ENCODE peak calls at places on chromosomes 2 and 18, in eight cellular contexts. One of them, this sample, is unnamed.
A peak's percentile ranks its signal among the peaks of the same experiment; 100 is the strongest.

GRCh38 chr18:59514193-59514592 is 155.1 kb upstream of the LMAN1 start:
- DNase-seq in K562: no peak
- DNase-seq in suprapubic skin: peak; percentile 83
- DNase-seq in stomach: no peak
- DNase-seq in HepG2: peak; percentile 25
- DNase-seq in ovary: peak; percentile 79
- DNase-seq in SK-N-SH: no peak
- DNase-seq in A549: no peak
- DNase-seq in this sample: peak; percentile 86

GRCh38 chr2:181602017-181602416 is 54.9 kb downstream of the CERKL start:
- DNase-seq in HepG2: no peak
- DNase-seq in K562: no peak
- DNase-seq in suprapubic skin: no peak
- DNase-seq in ovary: no peak
- DNase-seq in A549: no peak
- DNase-seq in stomach: no peak
- DNase-seq in SK-N-SH: no peak
- DNase-seq in this sample: no peak

GRCh38 chr18:42196651-42197050 is 241.6 kb downstream of the PIK3C3 start:
- DNase-seq in stomach: no peak
- DNase-seq in ovary: no peak
- DNase-seq in suprapubic skin: no peak
- DNase-seq in K562: no peak
- DNase-seq in HepG2: no peak
- DNase-seq in SK-N-SH: no peak
- DNase-seq in A549: no peak
- DNase-seq in this sample: no peak

GRCh38 chr2:164778723-164779122 is 62.9 kb downstream of the COBLL1 start:
- DNase-seq in stomach: no peak
- DNase-seq in ovary: no peak
- DNase-seq in suprapubic skin: no peak
- DNase-seq in K562: no peak
- DNase-seq in HepG2: no peak
- DNase-seq in A549: no peak
- DNase-seq in SK-N-SH: no peak
- DNase-seq in this sample: no peak

GRCh38 chr2:43303120-43303519 is 76.7 kb upstream of the ZFP36L2 start:
- DNase-seq in SK-N-SH: no peak
- DNase-seq in K562: no peak
- DNase-seq in HepG2: no peak
- DNase-seq in ovary: no peak
- DNase-seq in suprapubic skin: no peak
- DNase-seq in stomach: no peak
- DNase-seq in A549: no peak
- DNase-seq in this sample: no peak

GRCh38 chr2:63049291-63050185 is 1.1 kb upstream of the OTX1 start:
- DNase-seq in suprapubic skin: no peak
- DNase-seq in A549: no peak
- DNase-seq in stomach: no peak
- DNase-seq in SK-N-SH: peak; percentile 53
- DNase-seq in K562: no peak
- DNase-seq in HepG2: no peak
- DNase-seq in ovary: peak; percentile 34
- DNase-seq in this sample: no peak

GRCh38 chr2:16324971-16325612 is 340.5 kb downstream of the CYRIA start:
- DNase-seq in HepG2: no peak
- DNase-seq in stomach: no peak
- DNase-seq in ovary: no peak
- DNase-seq in A549: no peak
- DNase-seq in K562: no peak
- DNase-seq in SK-N-SH: no peak
- DNase-seq in suprapubic skin: no peak
- DNase-seq in this sample: no peak

GRCh38 chr18:36527740-36528455 is 230.4 kb downstream of the FHOD3 start:
- DNase-seq in stomach: no peak
- DNase-seq in ovary: no peak
- DNase-seq in A549: no peak
- DNase-seq in SK-N-SH: no peak
- DNase-seq in HepG2: peak; percentile 36
- DNase-seq in K562: no peak
- DNase-seq in suprapubic skin: no peak
- DNase-seq in this sample: no peak

GRCh38 chr18:54215069-54215468 is 9.4 kb downstream of the MBD2 start:
- DNase-seq in HepG2: no peak
- DNase-seq in suprapubic skin: no peak
- DNase-seq in A549: no peak
- DNase-seq in K562: no peak
- DNase-seq in ovary: no peak
- DNase-seq in SK-N-SH: no peak
- DNase-seq in stomach: no peak
- DNase-seq in this sample: no peak

GRCh38 chr18:2303517-2304238 is 267.6 kb downstream of the METTL4 start:
- DNase-seq in suprapubic skin: no peak
- DNase-seq in A549: peak; percentile 13
- DNase-seq in HepG2: no peak
- DNase-seq in SK-N-SH: no peak
- DNase-seq in K562: peak; percentile 25
- DNase-seq in ovary: no peak
- DNase-seq in stomach: no peak
- DNase-seq in this sample: no peak

GRCh38 chr18:9708057-9708881 is at the start of gene RAB31:
- DNase-seq in A549: peak; percentile 44
- DNase-seq in SK-N-SH: peak; percentile 88
- DNase-seq in suprapubic skin: peak; percentile 86
- DNase-seq in ovary: peak; percentile 90
- DNase-seq in stomach: peak; percentile 64
- DNase-seq in HepG2: no peak
- DNase-seq in K562: peak; percentile 97
- DNase-seq in this sample: peak; percentile 94

GRCh38 chr2:178109813-178110212 is 2.4 kb upstream of the RBM45 start:
- DNase-seq in stomach: no peak
- DNase-seq in suprapubic skin: no peak
- DNase-seq in HepG2: peak; percentile 42
- DNase-seq in SK-N-SH: peak; percentile 64
- DNase-seq in A549: peak; percentile 44
- DNase-seq in K562: peak; percentile 29
- DNase-seq in ovary: no peak
- DNase-seq in this sample: no peak

GRCh38 chr18:47756364-47757016 is 174.0 kb downstream of the SMAD2 start:
- DNase-seq in HepG2: peak; percentile 46
- DNase-seq in ovary: peak; percentile 51
- DNase-seq in stomach: peak; percentile 74
- DNase-seq in K562: peak; percentile 44
- DNase-seq in SK-N-SH: peak; percentile 75
- DNase-seq in suprapubic skin: no peak
- DNase-seq in A549: peak; percentile 31
- DNase-seq in this sample: no peak

GRCh38 chr2:101517753-101518152 is 42.8 kb upstream of the RFX8 start:
- DNase-seq in SK-N-SH: no peak
- DNase-seq in A549: peak; percentile 16
- DNase-seq in HepG2: peak; percentile 45
- DNase-seq in K562: no peak
- DNase-seq in stomach: no peak
- DNase-seq in suprapubic skin: no peak
- DNase-seq in ovary: no peak
- DNase-seq in this sample: no peak

GRCh38 chr2:8138923-8139667 is 542.8 kb upstream of the ID2 start:
- DNase-seq in A549: no peak
- DNase-seq in SK-N-SH: no peak
- DNase-seq in ovary: peak; percentile 68
- DNase-seq in suprapubic skin: no peak
- DNase-seq in HepG2: peak; percentile 99
- DNase-seq in K562: no peak
- DNase-seq in stomach: no peak
- DNase-seq in this sample: peak; percentile 79

GRCh38 chr18:10852610-10853303 is 296.6 kb downstream of the PIEZO2 start:
- DNase-seq in SK-N-SH: no peak
- DNase-seq in suprapubic skin: no peak
- DNase-seq in A549: no peak
- DNase-seq in K562: no peak
- DNase-seq in stomach: no peak
- DNase-seq in HepG2: no peak
- DNase-seq in ovary: no peak
- DNase-seq in this sample: no peak

GRCh38 chr2:188726561-188727247 is 247.5 kb upstream of the COL3A1 start:
- DNase-seq in stomach: no peak
- DNase-seq in ovary: no peak
- DNase-seq in A549: no peak
- DNase-seq in K562: no peak
- DNase-seq in SK-N-SH: no peak
- DNase-seq in HepG2: no peak
- DNase-seq in suprapubic skin: no peak
- DNase-seq in this sample: no peak

GRCh38 chr2:120861576-120862191 is 126.0 kb downstream of the GLI2 start:
- DNase-seq in HepG2: no peak
- DNase-seq in ovary: peak; percentile 30
- DNase-seq in suprapubic skin: no peak
- DNase-seq in SK-N-SH: no peak
- DNase-seq in stomach: no peak
- DNase-seq in K562: no peak
- DNase-seq in A549: no peak
- DNase-seq in this sample: no peak

GRCh38 chr18:61847164-61847791 is 45.5 kb downstream of the RNF152 start:
- DNase-seq in A549: no peak
- DNase-seq in stomach: no peak
- DNase-seq in SK-N-SH: no peak
- DNase-seq in ovary: no peak
- DNase-seq in HepG2: no peak
- DNase-seq in K562: no peak
- DNase-seq in suprapubic skin: no peak
- DNase-seq in this sample: no peak

GRCh38 chr2:42974697-42975357 is 182.4 kb upstream of the HAAO start:
- DNase-seq in HepG2: peak; percentile 97
- DNase-seq in suprapubic skin: peak; percentile 86
- DNase-seq in K562: peak; percentile 76
- DNase-seq in A549: peak; percentile 58
- DNase-seq in SK-N-SH: peak; percentile 95
- DNase-seq in ovary: peak; percentile 92
- DNase-seq in stomach: peak; percentile 77
- DNase-seq in this sample: peak; percentile 89

GRCh38 chr2:192314800-192315481 is 120.2 kb upstream of the TMEFF2 start:
- DNase-seq in suprapubic skin: no peak
- DNase-seq in K562: no peak
- DNase-seq in HepG2: no peak
- DNase-seq in stomach: no peak
- DNase-seq in A549: no peak
- DNase-seq in ovary: no peak
- DNase-seq in SK-N-SH: no peak
- DNase-seq in this sample: peak; percentile 52

GRCh38 chr2:196592331-196592911 is 47.1 kb upstream of the CCDC150 start:
- DNase-seq in K562: no peak
- DNase-seq in ovary: no peak
- DNase-seq in stomach: no peak
- DNase-seq in SK-N-SH: no peak
- DNase-seq in suprapubic skin: no peak
- DNase-seq in A549: no peak
- DNase-seq in HepG2: no peak
- DNase-seq in this sample: no peak
- TF ChIP-seq EP300 in K562: no peak
- TF ChIP-seq EP300 in ovary: no peak
- TF ChIP-seq EP300 in stomach: no peak
- TF ChIP-seq EP300 in SK-N-SH: no peak
- TF ChIP-seq EP300 in suprapubic skin: no peak
- TF ChIP-seq EP300 in A549: no peak
- TF ChIP-seq EP300 in HepG2: no peak
- TF ChIP-seq EP300 in this sample: no peak

GRCh38 chr2:240557101-240557751 is 562 bp downstream of the ANKMY1 start:
- DNase-seq in HepG2: no peak
- DNase-seq in suprapubic skin: no peak
- DNase-seq in A549: no peak
- DNase-seq in SK-N-SH: no peak
- DNase-seq in K562: no peak
- DNase-seq in ovary: peak; percentile 48
- DNase-seq in stomach: no peak
- DNase-seq in this sample: no peak
- H3K4me3 ChIP-seq in HepG2: no peak overlapping the region
- H3K4me3 ChIP-seq in suprapubic skin: peak overlapping the region; percentile 55
- H3K4me3 ChIP-seq in A549: no peak overlapping the region
- H3K4me3 ChIP-seq in SK-N-SH: peak overlapping the region; percentile 51
- H3K4me3 ChIP-seq in K562: no peak overlapping the region
- H3K4me3 ChIP-seq in ovary: peak overlapping the region; percentile 39
- H3K4me3 ChIP-seq in stomach: peak overlapping the region; percentile 54
- H3K4me3 ChIP-seq in this sample: peak overlapping the region; percentile 34

GRCh38 chr2:127102464-127103242 is 4.3 kb downstream of the BIN1 start:
- DNase-seq in suprapubic skin: peak; percentile 67
- DNase-seq in K562: no peak
- DNase-seq in A549: no peak
- DNase-seq in stomach: no peak
- DNase-seq in SK-N-SH: peak; percentile 6
- DNase-seq in ovary: no peak
- DNase-seq in HepG2: no peak
- DNase-seq in this sample: peak; percentile 54

GRCh38 chr2:127104881-127105655 is 1.9 kb downstream of the BIN1 start:
- DNase-seq in HepG2: no peak
- DNase-seq in stomach: no peak
- DNase-seq in ovary: peak; percentile 38
- DNase-seq in suprapubic skin: peak; percentile 70
- DNase-seq in K562: no peak
- DNase-seq in A549: no peak
- DNase-seq in SK-N-SH: peak; percentile 54
- DNase-seq in this sample: peak; percentile 72

GRCh38 chr2:127103243-127104165 is 3.5 kb downstream of the BIN1 start:
- DNase-seq in A549: no peak
- DNase-seq in suprapubic skin: peak; percentile 69
- DNase-seq in K562: no peak
- DNase-seq in ovary: no peak
- DNase-seq in SK-N-SH: peak; percentile 19
- DNase-seq in stomach: no peak
- DNase-seq in HepG2: no peak
- DNase-seq in this sample: peak; percentile 61

GRCh38 chr2:127105656-127106456 is 1.1 kb downstream of the BIN1 start:
- DNase-seq in suprapubic skin: peak; percentile 76
- DNase-seq in A549: no peak
- DNase-seq in K562: no peak
- DNase-seq in ovary: peak; percentile 70
- DNase-seq in stomach: no peak
- DNase-seq in SK-N-SH: peak; percentile 80
- DNase-seq in HepG2: no peak
- DNase-seq in this sample: peak; percentile 76

GRCh38 chr2:127104166-127104660 is 2.7 kb downstream of the BIN1 start:
- DNase-seq in K562: no peak
- DNase-seq in ovary: no peak
- DNase-seq in HepG2: no peak
- DNase-seq in suprapubic skin: peak; percentile 64
- DNase-seq in A549: no peak
- DNase-seq in stomach: no peak
- DNase-seq in SK-N-SH: peak; percentile 17
- DNase-seq in this sample: peak; percentile 63
- H3K4me1 ChIP-seq in K562: peaks cover 23% of the 10 kb centered on the region
- H3K4me1 ChIP-seq in ovary: peaks cover 8% of the 10 kb centered on the region
- H3K4me1 ChIP-seq in HepG2: peaks cover 36% of the 10 kb centered on the region
- H3K4me1 ChIP-seq in suprapubic skin: peaks cover 37% of the 10 kb centered on the region
- H3K4me1 ChIP-seq in A549: peaks cover 47% of the 10 kb centered on the region
- H3K4me1 ChIP-seq in stomach: peaks cover 81% of the 10 kb centered on the region
- H3K4me1 ChIP-seq in SK-N-SH: peaks cover 14% of the 10 kb centered on the region
- H3K4me1 ChIP-seq in this sample: peaks cover 31% of the 10 kb centered on the region

DNA sequence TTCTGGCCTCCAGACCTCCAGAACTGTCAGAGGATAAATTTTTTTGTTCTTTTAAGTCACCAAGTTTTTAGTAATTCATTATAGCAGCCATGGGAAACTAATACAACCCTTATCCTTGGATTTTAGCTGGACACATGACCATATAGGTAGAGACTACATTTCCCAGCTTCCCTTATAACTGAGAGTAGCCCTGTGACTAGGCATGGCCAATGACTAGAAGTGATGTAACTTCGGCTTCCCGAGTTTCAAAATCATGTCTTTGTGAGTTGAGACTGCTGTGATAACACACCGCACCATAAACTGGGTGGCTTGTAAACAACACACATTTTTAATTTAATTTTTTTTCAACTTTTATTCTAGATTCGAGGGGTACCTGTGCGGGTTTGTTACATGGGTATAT is 134.0 kb upstream of the SERTAD2 start:
- DNase-seq in SK-N-SH: no peak
- DNase-seq in suprapubic skin: no peak
- DNase-seq in A549: no peak
- DNase-seq in K562: no peak
- DNase-seq in stomach: no peak
- DNase-seq in ovary: no peak
- DNase-seq in HepG2: no peak
- DNase-seq in this sample: no peak
- TF ChIP-seq EP300 in SK-N-SH: no peak
- TF ChIP-seq EP300 in suprapubic skin: no peak
- TF ChIP-seq EP300 in A549: no peak
- TF ChIP-seq EP300 in K562: no peak
- TF ChIP-seq EP300 in stomach: no peak
- TF ChIP-seq EP300 in ovary: no peak
- TF ChIP-seq EP300 in HepG2: no peak
- TF ChIP-seq EP300 in this sample: no peak

This sample was measured in sigmoid colon.